ENCODE peak calls at places on chromosomes 5 and 9, in six cellular contexts. V is cerebellar cortex; G is progenitor cell of endocrine pancreas; S is NCI-H2081; Q is effector memory CD4-positive, alpha-beta T cell; C is neural progenitor cell. F is an unnamed sample.

GRCh38 chr5:17216176-17216973 is 1.1 kb upstream of the BASP1 start:
- DNase-seq in V (peak), G (peak), S (peak), Q (no peak), C (peak), F (peak)

GRCh38 chr5:43903129-43903528 is 300.1 kb downstream of the NNT start:
- DNase-seq in V (no peak), G (no peak), S (no peak), Q (no peak), C (no peak), F (no peak)

GRCh38 chr9:132824151-132824550 is 53.9 kb downstream of the AK8 start:
- DNase-seq in V (no peak), G (no peak), S (no peak), Q (no peak), C (no peak), F (no peak)

GRCh38 chr5:118531276-118531675 is 457.1 kb downstream of the DTWD2 start:
- DNase-seq in V (no peak), G (no peak), S (no peak), Q (no peak), C (no peak), F (no peak)

GRCh38 chr9:125329978-125330377 is 68.4 kb downstream of the GAPVD1 start:
- DNase-seq in V (no peak), G (no peak), S (no peak), Q (no peak), C (no peak), F (no peak)

GRCh38 chr9:117278020-117278419 is 136.8 kb downstream of the ASTN2 start:
- DNase-seq in V (peak), G (no peak), S (peak), Q (no peak), C (no peak), F (no peak)

GRCh38 chr5:58156977-58157701 is 302.7 kb downstream of the PLK2 start:
- DNase-seq in V (no peak), G (no peak), S (peak), Q (no peak), C (peak), F (peak)

GRCh38 chr5:151886741-151887261 is 37.9 kb downstream of the GLRA1 start:
- DNase-seq in V (peak), G (no peak), S (no peak), Q (no peak), C (no peak), F (no peak)

GRCh38 chr9:38331141-38331540 is 61.4 kb upstream of the ALDH1B1 start:
- DNase-seq in V (no peak), G (no peak), S (no peak), Q (no peak), C (no peak), F (no peak)

GRCh38 chr9:1337169-1337568 is 287.0 kb downstream of the DMRT2 start:
- DNase-seq in V (no peak), G (no peak), S (no peak), Q (no peak), C (no peak), F (no peak)

GRCh38 chr9:96008502-96009222 is 133.2 kb downstream of the ERCC6L2 start:
- DNase-seq in V (no peak), G (no peak), S (no peak), Q (no peak), C (no peak), F (no peak)

GRCh38 chr9:87307810-87308209 is 189.9 kb upstream of the DAPK1 start:
- DNase-seq in V (no peak), G (no peak), S (no peak), Q (no peak), C (no peak), F (no peak)

GRCh38 chr5:98651715-98652114 is 121.7 kb upstream of the RGMB start:
- DNase-seq in V (no peak), G (no peak), S (no peak), Q (no peak), C (no peak), F (no peak)

GRCh38 chr9:34419716-34420504 is 38.5 kb downstream of the FAM219A start:
- DNase-seq in V (no peak), G (no peak), S (no peak), Q (no peak), C (no peak), F (peak)

GRCh38 chr5:54624671-54625583 is 107.4 kb downstream of the SNX18 start:
- DNase-seq in V (no peak), G (no peak), S (no peak), Q (no peak), C (no peak), F (no peak)

GRCh38 chr5:1000329-1000728 is 8.3 kb upstream of the NKD2 start:
- DNase-seq in V (no peak), G (no peak), S (no peak), Q (no peak), C (no peak), F (no peak)

GRCh38 chr9:35649431-35650340 is 1.0 kb downstream of the SIT1 start:
- DNase-seq in V (no peak), G (no peak), S (no peak), Q (no peak), C (no peak), F (no peak)

GRCh38 chr5:178273665-178274541 is 41.3 kb upstream of the PHYKPL start:
- DNase-seq in V (no peak), G (no peak), S (no peak), Q (no peak), C (no peak), F (no peak)

GRCh38 chr5:90802695-90803317 is 244.2 kb downstream of the ADGRV1 start:
- DNase-seq in V (peak), G (no peak), S (peak), Q (no peak), C (peak), F (peak)

GRCh38 chr5:79020861-79021561 is 35.9 kb upstream of the ARSB start:
- DNase-seq in V (peak), G (peak), S (peak), Q (peak), C (peak), F (peak)

GRCh38 chr5:94361832-94362754 is 256.3 kb downstream of the KIAA0825 start:
- DNase-seq in V (peak), G (no peak), S (no peak), Q (no peak), C (no peak), F (no peak)

GRCh38 chr9:111783424-111783823 is 11.3 kb downstream of the SHOC1 start:
- DNase-seq in V (no peak), G (no peak), S (no peak), Q (no peak), C (no peak), F (no peak)

GRCh38 chr5:160787247-160787646 is 64.8 kb downstream of the ATP10B start:
- DNase-seq in V (no peak), G (no peak), S (peak), Q (no peak), C (peak), F (no peak)